ENCODE peak calls at places on chromosomes 5 and 9, in six cellular contexts. P is mammary epithelial cell, A is choroid plexus epithelial cell, Z is kidney, M is astrocyte of the spinal cord, L is AG09309. S is an unnamed sample.

GRCh38 chr9:3521961-3522360 is 3.8 kb downstream of the RFX3 start:
- DNase-seq in Z (no peak), M (no peak), L (no peak), A (no peak), P (no peak), S (no peak)

GRCh38 chr5:79759436-79759835 is 69.8 kb downstream of the CMYA5 start:
- DNase-seq in P (peak), L (peak), Z (no peak), A (peak), M (peak), S (peak)

GRCh38 chr5:125639858-125640257 is 783.4 kb upstream of the GRAMD2B start:
- DNase-seq in L (no peak), M (no peak), P (no peak), Z (no peak), A (no peak), S (no peak)

GRCh38 chr9:115164511-115164974 is 46.6 kb upstream of the TNC start:
- DNase-seq in L (no peak), M (peak), P (peak), A (no peak), Z (peak), S (peak)

GRCh38 chr9:13862562-13862961 is 451.4 kb downstream of the NFIB start:
- DNase-seq in A (no peak), Z (no peak), P (no peak), L (no peak), M (no peak), S (no peak)

GRCh38 chr9:91758491-91758981 is 191.5 kb downstream of the ROR2 start:
- DNase-seq in M (peak), L (no peak), A (peak), Z (no peak), P (peak), S (peak)

GRCh38 chr5:16461782-16462181 is 3.8 kb downstream of the ZNF622 start:
- DNase-seq in A (peak), P (peak), M (peak), L (peak), Z (no peak), S (no peak)

GRCh38 chr9:83041771-83042170 is 21.2 kb downstream of the RASEF start:
- DNase-seq in M (peak), L (no peak), P (peak), A (peak), Z (no peak), S (peak)

GRCh38 chr9:28779240-28779639 is 1206.0 kb upstream of the C9orf72 start:
- DNase-seq in Z (no peak), A (peak), L (no peak), P (peak), M (no peak), S (peak)

GRCh38 chr9:137589441-137590122 is 730 bp downstream of the ZMYND19 start:
- DNase-seq in Z (no peak), L (no peak), P (no peak), M (no peak), A (peak), S (peak)

GRCh38 chr5:103119067-103119764 is 722 bp downstream of the GIN1 start:
- DNase-seq in M (no peak), L (no peak), A (peak), P (no peak), Z (no peak), S (no peak)

GRCh38 chr9:35919212-35920003 is 10.1 kb downstream of the SPAAR start:
- DNase-seq in L (no peak), Z (no peak), P (no peak), M (no peak), A (no peak), S (no peak)

GRCh38 chr9:120369608-120370220 is 210.3 kb downstream of the CDK5RAP2 start:
- DNase-seq in A (peak), L (no peak), P (no peak), Z (no peak), M (peak), S (no peak)

GRCh38 chr9:76526026-76526425 is 67.0 kb downstream of the GCNT1 start:
- DNase-seq in L (no peak), A (no peak), P (no peak), Z (no peak), M (no peak), S (peak)

GRCh38 chr9:6993531-6993930 is 235.8 kb downstream of the KDM4C start:
- DNase-seq in Z (no peak), A (no peak), L (no peak), P (no peak), M (no peak), S (no peak)

GRCh38 chr5:118984602-118985001 is 3.7 kb downstream of the DTWD2 start:
- DNase-seq in A (peak), Z (no peak), L (peak), M (peak), P (no peak), S (peak)

GRCh38 chr9:110520120-110520701 is 59.3 kb downstream of the SVEP1 start:
- DNase-seq in M (no peak), Z (no peak), L (peak), A (peak), P (no peak), S (no peak)

GRCh38 chr9:88238281-88238571 is 100.0 kb upstream of the SPATA31C2 start:
- DNase-seq in M (no peak), A (no peak), P (no peak), Z (no peak), L (no peak), S (no peak)

GRCh38 chr9:76323481-76323880 is 70.7 kb downstream of the RFK start:
- DNase-seq in P (peak), A (no peak), M (no peak), L (no peak), Z (no peak), S (no peak)

GRCh38 chr9:81787747-81788632 is 98.6 kb upstream of the TLE1 start:
- DNase-seq in A (peak), L (peak), P (peak), M (peak), Z (no peak), S (peak)

GRCh38 chr9:70120834-70121510 is 77.3 kb downstream of the MAMDC2 start:
- DNase-seq in P (peak), L (peak), M (peak), Z (no peak), A (peak), S (peak)

GRCh38 chr5:55535199-55535905 is 588 bp upstream of the PLPP1 start:
- DNase-seq in L (no peak), A (no peak), Z (no peak), M (no peak), P (no peak), S (no peak)

GRCh38 chr5:135210286-135211055 is 176.4 kb upstream of the PITX1 start:
- DNase-seq in L (no peak), P (no peak), M (peak), A (no peak), Z (peak), S (no peak)

GRCh38 chr5:92599217-92599810 is 981.7 kb downstream of the NR2F1-AS1 start:
- DNase-seq in P (no peak), Z (no peak), L (peak), A (no peak), M (no peak), S (no peak)

GRCh38 chr5:142982821-142983200 is 212.6 kb downstream of the ARHGAP26 start:
- DNase-seq in A (no peak), P (no peak), Z (no peak), L (no peak), M (no peak), S (no peak)
- TF ChIP-seq CTCF in A (peak), P (peak), Z (no peak), L (no peak), M (peak), S (no peak)

DNA sequence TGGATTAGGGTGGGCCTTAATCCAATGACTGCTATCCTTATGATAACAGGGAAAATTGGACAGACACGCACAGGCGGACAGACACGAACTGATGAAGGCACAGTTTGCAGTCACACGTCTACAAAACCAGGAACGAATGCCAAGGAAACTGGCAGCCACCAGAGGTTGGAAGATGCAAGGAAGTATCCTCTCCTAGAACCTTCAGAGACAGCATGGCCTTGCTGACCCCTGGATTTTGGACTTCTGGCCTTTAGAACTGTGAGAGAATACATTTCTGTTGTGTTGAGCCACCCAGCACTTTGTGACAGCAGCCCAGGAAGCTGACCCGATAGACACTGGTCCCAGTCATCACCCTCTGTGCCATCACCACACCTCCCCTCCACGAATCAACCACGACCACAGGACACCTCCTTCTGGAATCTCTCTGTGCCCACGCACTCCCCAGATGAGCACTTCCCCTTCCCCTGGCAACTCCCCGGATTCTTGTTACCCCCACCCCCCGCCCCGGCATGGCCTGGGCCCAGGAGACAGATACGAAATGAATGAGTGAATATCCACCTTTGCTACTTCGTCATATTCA is 18.7 kb downstream of the GBGT1 start:
- DNase-seq in M (no peak), A (no peak), L (no peak), P (no peak), Z (no peak), S (no peak)
- H3K4me3 ChIP-seq in M (no peak), A (no peak), L (no peak), P (no peak), Z (no peak), S (no peak)

GRCh38 chr5:93681432-93681831 is 60.0 kb downstream of the POU5F2 start:
- DNase-seq in L (no peak), P (no peak), M (peak), A (peak), Z (no peak), S (no peak)
- TF ChIP-seq CTCF in L (no peak), P (peak), M (peak), A (peak), Z (no peak), S (peak)

GRCh38 chr9:122090981-122091380 is 2.1 kb downstream of the TTLL11 start:
- DNase-seq in M (no peak), Z (no peak), P (no peak), L (no peak), A (no peak), S (no peak)

GRCh38 chr9:122091682-122092592 is 1.2 kb downstream of the TTLL11 start:
- DNase-seq in M (no peak), Z (no peak), P (no peak), L (no peak), A (no peak), S (peak)

GRCh38 chr9:122090287-122090883 is 2.7 kb downstream of the TTLL11 start:
- DNase-seq in L (no peak), P (no peak), A (no peak), M (no peak), Z (no peak), S (no peak)

GRCh38 chr9:122095010-122095767 is 2.1 kb upstream of the TTLL11 start:
- DNase-seq in Z (no peak), P (peak), L (no peak), M (peak), A (peak), S (peak)

GRCh38 chr9:122092611-122093506 is at the start of gene TTLL11:
- DNase-seq in M (peak), A (peak), P (peak), Z (peak), L (peak), S (peak)
- H3K4me3 ChIP-seq in M (peak), A (peak), P (peak), Z (peak), L (peak), S (peak)

DNA sequence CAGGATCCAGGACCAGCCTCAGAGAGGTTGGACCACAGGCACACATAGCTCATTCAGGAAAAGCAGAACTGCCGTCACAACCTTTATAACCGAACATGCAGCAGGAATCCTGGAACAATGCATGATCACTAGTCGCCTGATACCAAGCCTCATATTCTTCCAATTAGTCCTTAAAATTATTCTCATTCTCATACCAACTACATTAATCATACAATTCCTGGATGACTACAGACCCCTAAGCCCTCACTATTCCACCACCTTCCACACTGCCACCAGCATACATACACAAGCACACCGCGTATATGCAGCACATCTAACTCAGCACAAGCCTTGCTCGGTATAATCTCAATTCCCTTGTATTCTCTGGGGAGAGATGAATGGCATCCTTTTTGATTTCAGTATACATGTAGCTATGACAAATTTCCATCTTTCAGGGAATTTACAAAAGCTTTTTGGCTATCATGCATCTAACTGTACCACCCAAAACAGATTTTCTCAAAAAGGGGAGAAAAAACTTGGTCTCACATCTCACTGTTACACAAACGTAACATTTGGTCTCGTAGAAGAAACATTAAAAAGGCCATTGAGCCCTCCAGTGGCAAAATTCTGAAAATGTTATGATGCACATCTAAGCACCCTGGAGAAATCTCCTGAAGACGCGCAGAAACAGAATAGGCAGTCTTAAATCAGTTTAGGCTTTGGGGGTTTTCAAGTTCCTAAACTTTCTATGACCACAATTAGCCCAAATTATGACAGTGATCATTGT is 46.2 kb downstream of the MCTP1 start:
- DNase-seq in A (peak), L (no peak), P (peak), Z (no peak), M (peak), S (peak)
- TF ChIP-seq CTCF in A (peak), L (peak), P (no peak), Z (no peak), M (peak), S (peak)

GRCh38 chr9:20662156-20662555 is 21.9 kb upstream of the FOCAD start:
- DNase-seq in L (no peak), Z (no peak), M (no peak), A (no peak), P (no peak), S (no peak)
- H3K4me3 ChIP-seq in L (no peak), Z (no peak), M (no peak), A (no peak), P (no peak), S (no peak)